ENCODE peak calls at places on chromosome 9, in four cellular contexts. E, M, S and T are unnamed samples.

GRCh38 chr9:133163559-133164208 is at the start of gene GBGT1:
- DNase-seq in E (peak; percentile 34), M (peak; percentile 24), S (peak; percentile 59), T (no peak)

GRCh38 chr9:130995399-130995941 is 13.5 kb upstream of the LAMC3 start:
- DNase-seq in E (no peak), M (no peak), S (peak; percentile 71), T (no peak)

GRCh38 chr9:114034663-114035062 is 43.4 kb downstream of the AMBP start:
- DNase-seq in S (peak; percentile 63), E (no peak), M (no peak), T (no peak)

GRCh38 chr9:91572044-91572443 is 148.4 kb upstream of the NFIL3 start:
- DNase-seq in S (no peak), E (no peak), M (no peak), T (no peak)

GRCh38 chr9:98989036-98990000 is 45.6 kb downstream of the COL15A1 start:
- DNase-seq in M (no peak), E (no peak), S (no peak), T (no peak)

GRCh38 chr9:99852617-99853016 is 30.9 kb downstream of the NR4A3 start:
- DNase-seq in S (no peak), E (no peak), M (no peak), T (no peak)

GRCh38 chr9:123150708-123151503 is 117.4 kb downstream of the GPR21 start:
- DNase-seq in S (no peak), E (no peak), M (no peak), T (no peak)

GRCh38 chr9:133140174-133140505 is 19.1 kb upstream of the RALGDS start:
- DNase-seq in S (no peak), E (no peak), M (no peak), T (no peak)

GRCh38 chr9:91207889-91208651 is 153.6 kb downstream of the AUH start:
- DNase-seq in S (no peak), M (no peak), E (no peak), T (no peak)

GRCh38 chr9:33132249-33132772 is 34.8 kb downstream of the B4GALT1 start:
- DNase-seq in S (peak; percentile 27), E (no peak), M (no peak), T (no peak)

GRCh38 chr9:126533911-126534300 is 79.8 kb upstream of the LMX1B start:
- DNase-seq in M (no peak), E (no peak), S (no peak), T (no peak)

GRCh38 chr9:70988551-70988950 is 132.9 kb downstream of the TRPM3 start:
- DNase-seq in E (no peak), M (no peak), S (no peak), T (no peak)